ENCODE peak calls at places on chromosomes 5 and 9, in six cellular contexts. W, C, J, I, K and P are unnamed samples.

GRCh38 chr5:93221-93980 is 1.4 kb downstream of the PLEKHG4B start:
- DNase-seq in W (no peak), C (no peak), J (no peak), I (no peak), K (no peak), P (no peak)

GRCh38 chr5:145076040-145076439 is 759.1 kb downstream of the PRELID2 start:
- DNase-seq in W (no peak), C (no peak), J (no peak), I (no peak), K (no peak), P (no peak)

GRCh38 chr9:134653259-134654009 is 11.8 kb downstream of the COL5A1 start:
- DNase-seq in W (no peak), C (no peak), J (no peak), I (no peak), K (no peak), P (no peak)

GRCh38 chr9:111902396-111903147 is 6.0 kb downstream of the UGCG start:
- DNase-seq in W (no peak), C (no peak), J (peak; percentile 65), I (no peak), K (no peak), P (peak; percentile 50)

GRCh38 chr9:6655036-6655435 is 9.5 kb upstream of the GLDC start:
- DNase-seq in W (no peak), C (no peak), J (no peak), I (no peak), K (no peak), P (no peak)

GRCh38 chr9:893843-894420 is 52.4 kb downstream of the DMRT1 start:
- DNase-seq in W (peak; percentile 16), C (peak; percentile 76), J (peak; percentile 71), I (peak; percentile 71), K (peak; percentile 48), P (peak; percentile 63)

GRCh38 chr9:18379073-18379811 is 94.7 kb upstream of the ADAMTSL1 start:
- DNase-seq in W (peak; percentile 72), C (peak; percentile 4), J (peak; percentile 84), I (peak; percentile 80), K (no peak), P (peak; percentile 79)

GRCh38 chr9:2120926-2121689 is 106.0 kb downstream of the SMARCA2 start:
- DNase-seq in W (no peak), C (no peak), J (peak; percentile 46), I (peak; percentile 35), K (no peak), P (peak; percentile 20)

GRCh38 chr5:131259326-131259725 is 4.5 kb upstream of the CDC42SE2 start:
- DNase-seq in W (no peak), C (no peak), J (no peak), I (peak; percentile 18), K (no peak), P (peak; percentile 38)

GRCh38 chr5:135466178-135467050 is 14.3 kb upstream of the TIFAB start:
- DNase-seq in W (peak; percentile 7), C (peak; percentile 93), J (peak; percentile 53), I (peak; percentile 58), K (peak; percentile 70), P (peak; percentile 87)

GRCh38 chr9:101387871-101388506 is 3.2 kb upstream of the BAAT start:
- DNase-seq in W (no peak), C (peak; percentile 71), J (peak; percentile 74), I (peak; percentile 51), K (no peak), P (peak; percentile 25)

GRCh38 chr5:10577371-10578291 is 13.8 kb downstream of the ANKRD33B start:
- DNase-seq in W (no peak), C (no peak), J (peak; percentile 59), I (no peak), K (peak; percentile 22), P (peak; percentile 35)

GRCh38 chr5:39019231-39019630 is 55.0 kb downstream of the RICTOR start:
- DNase-seq in W (no peak), C (no peak), J (no peak), I (no peak), K (no peak), P (peak; percentile 66)

GRCh38 chr9:128408963-128409431 is 11.7 kb upstream of the CERCAM start:
- DNase-seq in W (no peak), C (peak; percentile 72), J (no peak), I (no peak), K (peak; percentile 89), P (no peak)

GRCh38 chr9:7105095-7105494 is 347.3 kb downstream of the KDM4C start:
- DNase-seq in W (no peak), C (no peak), J (no peak), I (no peak), K (no peak), P (no peak)

GRCh38 chr5:69493235-69493925 is 790 bp downstream of the OCLN start:
- DNase-seq in W (no peak), C (peak; percentile 77), J (peak; percentile 16), I (peak; percentile 41), K (no peak), P (peak; percentile 63)

GRCh38 chr9:129697111-129697955 is 31.9 kb downstream of the PRRX2 start:
- DNase-seq in W (no peak), C (peak; percentile 85), J (peak; percentile 92), I (peak; percentile 6), K (no peak), P (peak; percentile 87)

GRCh38 chr9:20624201-20625002 is 2.1 kb upstream of the MLLT3 start:
- DNase-seq in W (no peak), C (peak; percentile 85), J (peak; percentile 79), I (peak; percentile 81), K (peak; percentile 64), P (peak; percentile 69)

GRCh38 chr9:122991370-122991830 is 42.1 kb upstream of the GPR21 start:
- DNase-seq in W (peak; percentile 81), C (peak; percentile 5), J (peak; percentile 95), I (peak; percentile 66), K (no peak), P (peak; percentile 79)

GRCh38 chr9:112489876-112490661 is 3.4 kb downstream of the KIAA1958 start:
- DNase-seq in W (no peak), C (peak; percentile 33), J (no peak), I (no peak), K (no peak), P (no peak)

GRCh38 chr5:134145779-134146581 is 30.8 kb downstream of the SKP1 start:
- DNase-seq in W (no peak), C (peak; percentile 81), J (peak; percentile 75), I (peak; percentile 82), K (peak; percentile 90), P (peak; percentile 52)

GRCh38 chr5:124726631-124727362 is 19.6 kb downstream of the ZNF608 start:
- DNase-seq in W (no peak), C (no peak), J (no peak), I (no peak), K (no peak), P (no peak)

GRCh38 chr5:78215972-78216371 is 78.5 kb downstream of the AP3B1 start:
- DNase-seq in W (no peak), C (no peak), J (no peak), I (no peak), K (no peak), P (no peak)

GRCh38 chr9:124248992-124249391 is 8.8 kb upstream of the NEK6 start:
- DNase-seq in W (no peak), C (no peak), J (peak; percentile 23), I (no peak), K (no peak), P (no peak)

GRCh38 chr9:128861501-128861900 is 20.2 kb downstream of the KYAT1 start:
- DNase-seq in W (no peak), C (no peak), J (no peak), I (no peak), K (no peak), P (no peak)

GRCh38 chr9:127915325-127915752 is 1.5 kb downstream of the ST6GALNAC4 start:
- DNase-seq in W (no peak), C (no peak), J (no peak), I (no peak), K (no peak), P (peak; percentile 37)

GRCh38 chr9:116695441-116695840 is 8.3 kb downstream of the TRIM32 start:
- DNase-seq in W (no peak), C (no peak), J (no peak), I (no peak), K (no peak), P (no peak)

GRCh38 chr5:147432323-147432722 is 77.5 kb downstream of the DPYSL3 start:
- DNase-seq in W (no peak), C (no peak), J (no peak), I (no peak), K (no peak), P (no peak)
- H3K4me3 ChIP-seq in W (no peak overlapping the region), C (no peak overlapping the region), J (no peak overlapping the region), I (no peak overlapping the region), K (no peak overlapping the region), P (no peak overlapping the region)

DNA sequence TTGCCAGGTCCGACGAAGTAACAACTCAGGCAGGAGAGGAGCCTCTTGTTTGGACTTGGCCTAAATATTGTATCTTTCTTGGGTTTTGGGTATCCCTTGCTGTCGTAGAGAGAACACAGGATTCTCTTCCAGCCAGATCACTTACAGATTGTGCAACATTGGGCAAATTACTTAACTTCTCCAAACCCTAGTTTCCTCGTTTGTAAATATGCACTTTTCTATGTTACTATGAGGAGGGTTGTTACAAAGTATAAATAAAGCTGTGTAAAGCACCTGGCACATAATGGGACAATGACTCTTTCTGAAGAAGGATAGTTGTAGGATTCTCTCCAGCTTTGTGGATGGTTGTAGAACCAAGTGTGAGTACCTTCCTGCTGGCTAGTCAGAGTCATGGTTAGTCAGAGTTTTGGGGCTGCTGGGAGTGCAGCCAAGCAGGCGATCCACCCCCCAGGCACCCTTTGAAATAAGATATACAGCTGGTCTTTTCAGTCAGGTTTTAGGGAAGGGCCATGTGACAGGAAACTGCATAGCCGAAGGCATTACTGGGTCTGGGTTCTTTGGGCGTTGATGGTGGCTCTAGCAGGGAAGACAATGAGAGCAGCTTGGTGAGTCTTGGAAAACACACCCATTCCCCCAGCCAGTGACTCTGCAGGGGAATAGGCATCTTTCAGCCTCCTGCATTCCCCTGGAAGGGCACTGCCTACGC is 49.9 kb upstream of the GDNF start:
- DNase-seq in W (peak; percentile 74), C (no peak), J (peak; percentile 90), I (peak; percentile 94), K (no peak), P (peak; percentile 72)
- TF ChIP-seq CTCF in W (no peak), C (no peak), J (no peak), I (no peak), K (no peak), P (no peak)

DNA sequence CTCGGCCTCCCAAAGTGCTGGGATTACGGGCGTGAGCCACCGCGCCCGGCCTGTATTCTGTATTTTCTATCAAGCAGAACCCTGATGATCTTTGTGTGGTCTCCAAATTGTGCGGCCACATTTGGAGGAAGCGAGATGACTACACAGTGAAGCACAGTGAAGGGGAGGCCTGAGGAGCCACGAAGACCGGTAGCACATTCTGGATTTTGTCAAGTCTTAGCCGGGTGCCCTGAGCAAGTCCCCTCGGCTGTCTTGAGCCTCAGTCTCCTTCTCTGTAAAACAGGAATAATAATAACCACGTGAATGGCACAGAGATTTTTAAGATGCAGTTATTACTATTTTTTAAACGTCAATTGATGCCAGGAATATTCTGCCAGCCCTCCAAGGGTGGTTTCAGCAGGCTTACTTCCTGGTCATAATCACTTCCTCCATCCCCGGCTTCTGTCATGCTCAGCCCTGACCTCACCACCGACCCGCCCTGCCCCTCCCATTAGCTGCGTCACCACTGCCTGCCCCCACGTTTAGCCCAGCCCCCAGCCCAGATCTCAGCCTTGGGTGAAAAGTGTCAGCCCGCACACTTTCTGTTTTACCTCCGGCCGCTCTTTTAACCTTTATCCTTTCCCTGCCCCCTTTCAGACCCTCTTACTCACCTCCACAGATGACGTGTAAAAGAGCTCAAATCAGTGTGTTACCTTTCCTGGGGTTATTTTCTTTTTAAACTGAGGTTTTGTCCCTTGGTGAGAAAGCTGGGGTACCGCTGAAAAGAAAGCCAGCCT is 27.0 kb upstream of the ERGIC1 start:
- DNase-seq in W (no peak), C (peak; percentile 56), J (peak; percentile 90), I (peak; percentile 75), K (peak; percentile 33), P (peak; percentile 87)
- H3K4me3 ChIP-seq in W (no peak overlapping the region), C (no peak overlapping the region), J (no peak overlapping the region), I (no peak overlapping the region), K (no peak overlapping the region), P (no peak overlapping the region)

GRCh38 chr9:126702501-126703329 is 89.0 kb downstream of the LMX1B start:
- DNase-seq in W (no peak), C (peak; percentile 81), J (no peak), I (no peak), K (no peak), P (no peak)
- TF ChIP-seq CTCF in W (peak; percentile 78), C (peak; percentile 86), J (peak; percentile 67), I (peak; percentile 73), K (peak; percentile 26), P (peak; percentile 60)